ENCODE peak calls at places on chromosomes 6 and 20, in five cellular contexts. A is anterior cingulate cortex; H is Kasumi-1; M is effector memory CD8-positive, alpha-beta T cell; D is occipital lobe. P is an unnamed sample.

GRCh38 chr6:148509789-148510581 is 167.3 kb downstream of the SASH1 start:
- DNase-seq in A (no peak), H (peak), D (peak), M (no peak), P (peak)

GRCh38 chr6:144664947-144665346 is 379.8 kb downstream of the UTRN start:
- DNase-seq in D (no peak), A (no peak), H (no peak), M (no peak), P (no peak)

GRCh38 chr6:167090171-167090570 is 32.7 kb upstream of the CCR6 start:
- DNase-seq in A (no peak), H (peak), D (no peak), M (no peak), P (no peak)

GRCh38 chr6:37882724-37883413 is 63.3 kb downstream of the ZFAND3 start:
- DNase-seq in H (no peak), M (no peak), D (no peak), A (no peak), P (peak)

GRCh38 chr20:63049561-63050221 is 42.9 kb upstream of the BHLHE23 start:
- DNase-seq in A (no peak), D (no peak), M (no peak), H (no peak), P (no peak)

GRCh38 chr6:108947114-108947854 is 99.1 kb downstream of the ARMC2 start:
- DNase-seq in H (no peak), M (no peak), D (no peak), A (no peak), P (peak)

GRCh38 chr6:151044465-151045441 is 179.3 kb downstream of the MTHFD1L start:
- DNase-seq in A (no peak), H (no peak), D (no peak), M (no peak), P (peak)

GRCh38 chr20:53839423-53840176 is 230.8 kb downstream of the BCAS1 start:
- DNase-seq in A (no peak), H (peak), D (no peak), M (peak), P (no peak)

GRCh38 chr6:27178001-27178730 is 69.3 kb upstream of the PRSS16 start:
- DNase-seq in M (peak), D (no peak), A (peak), H (peak), P (peak)